ENCODE peak calls at places on chromosome 3, in seven cellular contexts. X is pancreas, J is HL-60, O is fibroblast of mammary gland, L is HCT116, D is mesothelial cell of epicardium, K is tibial artery. R is an unnamed sample.

GRCh38 chr3:152915695-152916094 is 80.8 kb downstream of the P2RY1 start:
- DNase-seq in L (no peak), X (no peak), O (no peak), J (no peak), K (no peak), D (no peak), R (no peak)

GRCh38 chr3:113232367-113232766 is 21.0 kb downstream of the BOC start:
- DNase-seq in X (no peak), K (no peak), J (no peak), D (no peak), O (peak; percentile 42), L (no peak), R (no peak)

GRCh38 chr3:78878011-78878410 is 889.8 kb downstream of the ROBO1 start:
- DNase-seq in L (no peak), J (no peak), X (no peak), D (no peak), K (no peak), O (peak; percentile 60), R (no peak)

GRCh38 chr3:20073683-20074082 is 33.4 kb downstream of the KAT2B start:
- DNase-seq in L (no peak), O (no peak), X (no peak), J (no peak), D (no peak), K (no peak), R (no peak)

GRCh38 chr3:195259564-195260285 is 11.2 kb downstream of the XXYLT1 start:
- DNase-seq in L (peak; percentile 63), X (peak; percentile 77), O (peak; percentile 89), D (peak; percentile 91), J (peak; percentile 78), K (peak; percentile 91), R (peak; percentile 87)

GRCh38 chr3:115581347-115582135 is 41.8 kb upstream of the GAP43 start:
- DNase-seq in X (no peak), K (no peak), L (no peak), D (no peak), O (peak; percentile 48), J (no peak), R (no peak)

GRCh38 chr3:14524311-14524711 is 15.8 kb downstream of the GRIP2 start:
- DNase-seq in D (no peak), X (no peak), K (no peak), L (no peak), O (peak; percentile 22), J (no peak), R (no peak)

GRCh38 chr3:168080499-168081170 is 15.1 kb downstream of the GOLIM4 start:
- DNase-seq in J (no peak), D (no peak), X (no peak), L (no peak), O (no peak), K (no peak), R (no peak)

GRCh38 chr3:10015476-10015904 is 10.7 kb upstream of the FANCD2 start:
- DNase-seq in O (peak; percentile 97), D (no peak), X (peak; percentile 55), J (peak; percentile 92), L (no peak), K (peak; percentile 92), R (no peak)

GRCh38 chr3:136617123-136617700 is 135.0 kb downstream of the STAG1 start:
- DNase-seq in K (no peak), O (peak; percentile 20), L (no peak), J (no peak), D (no peak), X (no peak), R (no peak)

GRCh38 chr3:23648965-23649328 is 156.8 kb upstream of the UBE2E1 start:
- DNase-seq in X (peak; percentile 71), L (no peak), K (no peak), D (no peak), O (no peak), J (peak; percentile 13), R (no peak)

GRCh38 chr3:124092811-124093210 is 100.9 kb upstream of the ROPN1 start:
- DNase-seq in K (no peak), O (no peak), J (no peak), L (no peak), X (no peak), D (no peak), R (no peak)

GRCh38 chr3:146246493-146246892 is 4.4 kb downstream of the PLSCR4 start:
- DNase-seq in J (no peak), D (no peak), X (no peak), O (no peak), K (no peak), L (no peak), R (no peak)

GRCh38 chr3:66808891-66809578 is 189.1 kb upstream of the KBTBD8 start:
- DNase-seq in K (no peak), O (no peak), L (no peak), D (no peak), J (no peak), X (peak; percentile 67), R (no peak)

GRCh38 chr3:123081718-123082369 is 15.0 kb downstream of the PDIA5 start:
- DNase-seq in D (no peak), K (no peak), J (no peak), O (no peak), L (no peak), X (no peak), R (no peak)

GRCh38 chr3:74273091-74273490 is 341.4 kb downstream of the CNTN3 start:
- DNase-seq in D (no peak), J (no peak), O (peak; percentile 59), L (no peak), X (no peak), K (no peak), R (no peak)

GRCh38 chr3:126118591-126118990 is 34.7 kb upstream of the SLC41A3 start:
- DNase-seq in D (no peak), J (no peak), X (no peak), O (no peak), K (peak; percentile 10), L (no peak), R (peak; percentile 18)

GRCh38 chr3:49644684-49645083 is 29.5 kb upstream of the APEH start:
- DNase-seq in O (no peak), J (no peak), K (no peak), L (no peak), X (no peak), D (no peak), R (no peak)

GRCh38 chr3:150762662-150763121 is 277 bp downstream of the SIAH2 start:
- DNase-seq in L (no peak), O (no peak), X (no peak), J (no peak), K (no peak), D (no peak), R (no peak)

GRCh38 chr3:46130631-46131310 is 77.3 kb downstream of the CCR1 start:
- DNase-seq in J (no peak), D (no peak), O (no peak), X (no peak), K (no peak), L (no peak), R (no peak)

GRCh38 chr3:81741214-81741613 is 20.2 kb downstream of the GBE1 start:
- DNase-seq in K (no peak), L (no peak), J (no peak), X (no peak), D (no peak), O (no peak), R (no peak)

GRCh38 chr3:172274906-172275305 is 173.3 kb downstream of the GHSR start:
- DNase-seq in J (no peak), X (no peak), D (no peak), O (no peak), K (no peak), L (no peak), R (no peak)

GRCh38 chr3:172275586-172275985 is 172.7 kb downstream of the GHSR start:
- DNase-seq in K (no peak), O (no peak), L (no peak), J (no peak), X (no peak), D (no peak), R (no peak)

GRCh38 chr3:172277151-172277652 is 171.1 kb downstream of the GHSR start:
- DNase-seq in X (no peak), J (no peak), K (no peak), O (no peak), D (no peak), L (no peak), R (no peak)

GRCh38 chr3:172273378-172273777 is 174.9 kb downstream of the GHSR start:
- DNase-seq in L (no peak), K (no peak), J (no peak), D (no peak), X (no peak), O (no peak), R (no peak)

DNA sequence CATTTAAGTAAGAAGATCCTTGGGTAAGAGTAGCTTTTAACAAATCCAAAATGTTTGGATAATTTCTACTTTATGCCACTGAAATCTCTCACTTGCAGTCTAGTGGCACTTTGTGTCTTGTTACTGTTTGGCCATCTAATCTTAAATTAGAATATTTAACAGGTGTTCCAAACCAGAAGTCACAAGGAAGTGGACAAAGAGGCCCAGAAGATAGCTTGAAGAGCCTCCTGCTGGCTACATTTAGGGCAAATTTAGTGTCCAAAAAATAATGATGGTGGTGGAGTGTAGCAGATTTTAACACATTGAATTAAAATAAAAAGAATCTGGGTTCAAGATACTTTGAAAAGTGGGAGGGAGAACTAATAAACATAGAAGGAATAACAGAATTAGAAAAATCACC is 172.2 kb downstream of the GHSR start:
- DNase-seq in X (no peak), K (no peak), L (no peak), D (no peak), J (no peak), O (no peak), R (no peak)
- TF ChIP-seq CTCF in X (no peak), K (no peak), L (no peak), D (no peak), J (no peak), O (peak; percentile 10), R (no peak)

GRCh38 chr3:98612587-98612986 is 19.2 kb upstream of the CPOX start:
- DNase-seq in K (peak; percentile 19), O (no peak), J (no peak), D (no peak), X (no peak), L (no peak), R (no peak)

GRCh38 chr3:98613616-98614015 is 20.2 kb upstream of the CPOX start:
- DNase-seq in O (no peak), D (no peak), J (no peak), L (no peak), K (no peak), X (no peak), R (no peak)

GRCh38 chr3:98602078-98602678 is 8.8 kb upstream of the CPOX start:
- DNase-seq in D (no peak), O (peak; percentile 75), L (peak; percentile 71), X (peak; percentile 49), J (no peak), K (peak; percentile 23), R (no peak)

GRCh38 chr3:98612996-98613517 is 19.6 kb upstream of the CPOX start:
- DNase-seq in O (no peak), J (no peak), L (no peak), K (peak; percentile 33), X (no peak), D (no peak), R (no peak)

GRCh38 chr3:98608029-98608428 is 14.6 kb upstream of the CPOX start:
- DNase-seq in L (no peak), O (no peak), X (no peak), J (no peak), K (no peak), D (no peak), R (no peak)
- TF ChIP-seq CTCF in L (no peak), O (no peak), X (no peak), J (no peak), K (no peak), D (no peak), R (no peak)

GRCh38 chr3:134372405-134373277 is 1.6 kb downstream of the AMOTL2 start:
- DNase-seq in J (no peak), K (peak; percentile 28), O (no peak), D (peak; percentile 8), X (no peak), L (no peak), R (no peak)
- TF ChIP-seq CTCF in J (no peak), K (no peak), O (no peak), D (no peak), X (no peak), L (no peak), R (no peak)

GRCh38 chr3:193704431-193704830 is 111.4 kb downstream of the OPA1 start:
- DNase-seq in L (no peak), X (no peak), D (no peak), J (no peak), K (no peak), O (no peak), R (no peak)
- TF ChIP-seq CTCF in L (no peak), X (no peak), D (no peak), J (no peak), K (no peak), O (no peak), R (no peak)

R was measured in CD14-positive monocyte.